ENCODE peak calls at places on chromosome 14, in ten cellular contexts. Q, N, Z, R, O, V, D, J, F and H are unnamed samples.
A peak's percentile ranks its signal among the peaks of the same experiment; 100 is the strongest.

GRCh38 chr14:21112267-21112666 is 11.4 kb downstream of the TMEM253 start:
- DNase-seq in Q (no peak), N (no peak), Z (no peak), R (no peak), O (no peak), V (no peak), D (no peak), J (no peak), F (no peak), H (no peak)

GRCh38 chr14:76497550-76498484 is 121.9 kb downstream of the ESRRB start:
- DNase-seq in Q (no peak), N (peak; percentile 12), Z (peak; percentile 55), R (no peak), O (peak; percentile 70), V (no peak), D (peak; percentile 6), J (peak; percentile 76), F (no peak), H (no peak)

GRCh38 chr14:100612879-100613455 is 25.8 kb upstream of the BEGAIN start:
- DNase-seq in Q (no peak), N (no peak), Z (no peak), R (no peak), O (no peak), V (no peak), D (no peak), J (peak; percentile 83), F (no peak), H (no peak)

GRCh38 chr14:87754512-87755223 is 238.3 kb downstream of the GALC start:
- DNase-seq in Q (no peak), N (no peak), Z (no peak), R (no peak), O (no peak), V (no peak), D (no peak), J (no peak), F (no peak), H (no peak)

GRCh38 chr14:67392123-67392522 is 19.8 kb downstream of the PLEK2 start:
- DNase-seq in Q (no peak), N (no peak), Z (no peak), R (no peak), O (no peak), V (no peak), D (no peak), J (no peak), F (no peak), H (no peak)

GRCh38 chr14:104171948-104172347 is 33.6 kb downstream of the KIF26A start:
- DNase-seq in Q (no peak), N (no peak), Z (no peak), R (no peak), O (no peak), V (no peak), D (no peak), J (no peak), F (no peak), H (no peak)

GRCh38 chr14:105204206-105204930 is 23.3 kb upstream of the NUDT14 start:
- DNase-seq in Q (no peak), N (no peak), Z (no peak), R (no peak), O (no peak), V (no peak), D (peak; percentile 74), J (no peak), F (peak; percentile 79), H (peak; percentile 60)

GRCh38 chr14:101066826-101067508 is 163.4 kb upstream of the RTL1 start:
- DNase-seq in Q (no peak), N (no peak), Z (no peak), R (no peak), O (no peak), V (no peak), D (no peak), J (no peak), F (no peak), H (no peak)

GRCh38 chr14:61573321-61573720 is 122.0 kb upstream of the HIF1A start:
- DNase-seq in Q (no peak), N (no peak), Z (no peak), R (no peak), O (no peak), V (no peak), D (no peak), J (no peak), F (no peak), H (peak; percentile 49)

GRCh38 chr14:20617138-20618003 is 24.1 kb downstream of the OR6S1 start:
- DNase-seq in Q (no peak), N (no peak), Z (no peak), R (no peak), O (no peak), V (no peak), D (no peak), J (no peak), F (no peak), H (no peak)

GRCh38 chr14:81144811-81145598 is 75.8 kb downstream of the GTF2A1 start:
- DNase-seq in Q (no peak), N (no peak), Z (no peak), R (no peak), O (no peak), V (no peak), D (no peak), J (no peak), F (no peak), H (no peak)

GRCh38 chr14:99938376-99938775 is 126.8 kb upstream of the EVL start:
- DNase-seq in Q (no peak), N (no peak), Z (peak; percentile 34), R (no peak), O (no peak), V (no peak), D (no peak), J (no peak), F (no peak), H (no peak)

GRCh38 chr14:96735509-96735908 is 61.7 kb upstream of the VRK1 start:
- DNase-seq in Q (no peak), N (no peak), Z (no peak), R (no peak), O (no peak), V (no peak), D (no peak), J (peak; percentile 42), F (no peak), H (no peak)

GRCh38 chr14:103293465-103293864 is 40.6 kb upstream of the EIF5 start:
- DNase-seq in Q (no peak), N (no peak), Z (no peak), R (no peak), O (no peak), V (no peak), D (no peak), J (peak; percentile 18), F (no peak), H (no peak)

DNA sequence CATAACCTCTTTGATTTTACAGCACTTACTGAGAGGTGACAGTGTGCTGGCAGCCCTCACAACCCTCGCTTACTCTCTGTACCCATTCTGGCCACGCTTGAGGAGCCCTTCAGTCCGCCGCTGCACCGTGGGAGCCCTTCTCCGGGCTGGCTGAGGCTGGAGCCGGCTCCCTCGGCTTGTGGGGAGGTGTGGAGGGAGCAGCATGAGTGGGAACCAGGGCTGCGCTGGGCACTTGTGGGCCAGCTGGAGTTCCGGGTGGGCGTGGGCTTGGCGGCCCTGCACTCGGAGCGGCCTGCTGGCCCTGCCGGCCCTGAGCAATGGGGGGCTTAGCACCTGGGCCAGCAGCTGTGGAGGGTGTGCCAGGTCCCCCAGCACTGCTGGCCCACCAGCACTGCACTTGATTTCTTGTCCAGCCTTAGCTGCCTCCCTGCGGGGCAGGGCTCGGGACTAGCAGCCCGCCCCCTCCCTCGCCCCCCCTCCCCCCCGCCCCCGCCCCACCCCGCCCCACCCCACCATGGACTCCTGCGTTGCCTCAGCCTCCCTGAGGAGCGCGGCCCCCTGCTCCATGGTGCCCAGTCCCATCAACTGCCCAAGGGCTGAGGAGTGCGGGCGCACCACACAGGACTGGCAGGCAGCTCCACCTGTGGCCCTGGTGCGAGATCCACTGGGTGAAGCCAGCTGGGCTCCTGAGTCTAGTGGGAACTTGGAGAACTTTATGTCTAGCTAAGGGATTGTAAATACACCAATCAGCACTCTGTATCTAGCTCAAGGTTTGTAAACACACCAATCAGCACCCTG is 9.9 kb downstream of the MDGA2 start:
- DNase-seq in Q (no peak), N (no peak), Z (no peak), R (no peak), O (no peak), V (no peak), D (no peak), J (no peak), F (no peak), H (no peak)
- H3K9me2 ChIP-seq in Q (no peaks in the 10 kb centered on the region), N (no peaks in the 10 kb centered on the region), Z (no peaks in the 10 kb centered on the region), R (no peaks in the 10 kb centered on the region), O (no peaks in the 10 kb centered on the region), V (no peaks in the 10 kb centered on the region), D (no peaks in the 10 kb centered on the region), J (no peaks in the 10 kb centered on the region), F (no peaks in the 10 kb centered on the region), H (no peaks in the 10 kb centered on the region)

GRCh38 chr14:29928342-29928640 is 644 bp upstream of the PRKD1 start:
- DNase-seq in Q (no peak), N (no peak), Z (peak; percentile 58), R (no peak), O (no peak), V (no peak), D (no peak), J (no peak), F (no peak), H (peak; percentile 16)
- H3K9me2 ChIP-seq in Q (no peaks in the 10 kb centered on the region), N (no peaks in the 10 kb centered on the region), Z (no peaks in the 10 kb centered on the region), R (no peaks in the 10 kb centered on the region), O (no peaks in the 10 kb centered on the region), V (no peaks in the 10 kb centered on the region), D (no peaks in the 10 kb centered on the region), J (no peaks in the 10 kb centered on the region), F (no peaks in the 10 kb centered on the region), H (no peaks in the 10 kb centered on the region)

GRCh38 chr14:70139384-70139783 is 49.4 kb downstream of the SLC8A3 start:
- DNase-seq in Q (no peak), N (no peak), Z (no peak), R (no peak), O (no peak), V (no peak), D (no peak), J (no peak), F (no peak), H (no peak)
- H3K9me2 ChIP-seq in Q (no peaks in the 10 kb centered on the region), N (no peaks in the 10 kb centered on the region), Z (peaks cover 8% of the 10 kb centered on the region), R (no peaks in the 10 kb centered on the region), O (no peaks in the 10 kb centered on the region), V (no peaks in the 10 kb centered on the region), D (no peaks in the 10 kb centered on the region), J (no peaks in the 10 kb centered on the region), F (no peaks in the 10 kb centered on the region), H (no peaks in the 10 kb centered on the region)

GRCh38 chr14:22613736-22614239 is 15.7 kb downstream of the ABHD4 start:
- DNase-seq in Q (no peak), N (no peak), Z (no peak), R (no peak), O (no peak), V (no peak), D (no peak), J (no peak), F (no peak), H (no peak)

GRCh38 chr14:22610931-22611330 is 12.8 kb downstream of the ABHD4 start:
- DNase-seq in Q (no peak), N (no peak), Z (no peak), R (no peak), O (no peak), V (no peak), D (no peak), J (no peak), F (no peak), H (peak; percentile 12)

GRCh38 chr14:22614240-22614799 is 16.2 kb downstream of the ABHD4 start:
- DNase-seq in Q (peak; percentile 74), N (peak; percentile 20), Z (no peak), R (peak; percentile 90), O (no peak), V (peak; percentile 76), D (peak; percentile 97), J (no peak), F (peak; percentile 76), H (peak; percentile 95)

GRCh38 chr14:22607291-22607690 is 9.2 kb downstream of the ABHD4 start:
- DNase-seq in Q (no peak), N (no peak), Z (no peak), R (no peak), O (no peak), V (no peak), D (no peak), J (no peak), F (no peak), H (no peak)

GRCh38 chr14:22613091-22613695 is 15.1 kb downstream of the ABHD4 start:
- DNase-seq in Q (peak; percentile 26), N (no peak), Z (peak; percentile 38), R (no peak), O (no peak), V (no peak), D (no peak), J (no peak), F (no peak), H (peak; percentile 30)
- H3K9me2 ChIP-seq in Q (no peaks in the 10 kb centered on the region), N (no peaks in the 10 kb centered on the region), Z (no peaks in the 10 kb centered on the region), R (no peaks in the 10 kb centered on the region), O (no peaks in the 10 kb centered on the region), V (no peaks in the 10 kb centered on the region), D (no peaks in the 10 kb centered on the region), J (no peaks in the 10 kb centered on the region), F (no peaks in the 10 kb centered on the region), H (no peaks in the 10 kb centered on the region)